ENCODE peak calls at places on chromosomes 1 and 21, in six cellular contexts. W is lower lobe of right lung; Q is stimulated activated CD8-positive, alpha-beta memory T cell treated with anti-CD3 and anti-CD28 coated beads, Interleukin-7, amount 100 ng/mL, for 1 hour; M is hepatocyte; I is NCI-H345; K is astrocyte of the spinal cord. Z is an unnamed sample.

GRCh38 chr1:10778640-10779039 is 17.8 kb downstream of the CASZ1 start:
- DNase-seq in W (peak), Q (no peak), M (no peak), I (peak), K (no peak), Z (no peak)

GRCh38 chr1:8092603-8093141 is 66.6 kb upstream of the ERRFI1 start:
- DNase-seq in W (no peak), Q (no peak), M (no peak), I (no peak), K (no peak), Z (no peak)

GRCh38 chr21:46124926-46125845 is 27.3 kb downstream of the COL6A2 start:
- DNase-seq in W (peak), Q (no peak), M (no peak), I (no peak), K (no peak), Z (no peak)

GRCh38 chr1:224435318-224435763 is 744 bp upstream of the WDR26 start:
- DNase-seq in W (no peak), Q (no peak), M (no peak), I (no peak), K (peak), Z (no peak)

GRCh38 chr1:6302568-6302967 is 41.7 kb upstream of the GPR153 start:
- DNase-seq in W (no peak), Q (no peak), M (no peak), I (no peak), K (no peak), Z (no peak)

GRCh38 chr1:210678306-210678705 is 349.6 kb downstream of the HHAT start:
- DNase-seq in W (no peak), Q (no peak), M (no peak), I (no peak), K (no peak), Z (no peak)

GRCh38 chr1:89472886-89473285 is 51.7 kb upstream of the LRRC8B start:
- DNase-seq in W (no peak), Q (no peak), M (no peak), I (no peak), K (no peak), Z (no peak)

GRCh38 chr1:177723533-177723932 is 246.3 kb downstream of the SEC16B start:
- DNase-seq in W (no peak), Q (no peak), M (no peak), I (no peak), K (no peak), Z (no peak)

GRCh38 chr21:44711327-44712202 is at the start of gene TSPEAR:
- DNase-seq in W (no peak), Q (no peak), M (peak), I (peak), K (no peak), Z (peak)

GRCh38 chr1:32714277-32714676 is 11.7 kb upstream of the SYNC start:
- DNase-seq in W (no peak), Q (no peak), M (peak), I (no peak), K (no peak), Z (no peak)

GRCh38 chr1:117630423-117630998 is 24.7 kb downstream of the TENT5C start:
- DNase-seq in W (peak), Q (no peak), M (no peak), I (no peak), K (no peak), Z (no peak)

GRCh38 chr1:18703041-18703621 is 72.5 kb downstream of the PAX7 start:
- DNase-seq in W (no peak), Q (no peak), M (no peak), I (peak), K (no peak), Z (no peak)

GRCh38 chr1:109185357-109185756 is 28.4 kb upstream of the SARS1 start:
- DNase-seq in W (peak), Q (no peak), M (no peak), I (no peak), K (no peak), Z (no peak)

GRCh38 chr1:21657456-21658190 is 11.5 kb downstream of the RAP1GAP start:
- DNase-seq in W (no peak), Q (no peak), M (no peak), I (no peak), K (no peak), Z (no peak)

GRCh38 chr1:235404190-235404589 is 37.0 kb downstream of the TBCE start:
- DNase-seq in W (no peak), Q (no peak), M (no peak), I (no peak), K (no peak), Z (no peak)

GRCh38 chr1:220271706-220272046 is 577 bp downstream of the RAB3GAP2 start:
- DNase-seq in W (no peak), Q (no peak), M (no peak), I (no peak), K (peak), Z (no peak)

GRCh38 chr1:31669786-31670582 is 25.3 kb upstream of the PEF1 start:
- DNase-seq in W (peak), Q (no peak), M (peak), I (peak), K (peak), Z (peak)

GRCh38 chr1:25502957-25503356 is 40.4 kb upstream of the LDLRAP1 start:
- DNase-seq in W (no peak), Q (no peak), M (peak), I (no peak), K (peak), Z (no peak)

GRCh38 chr21:39037807-39038405 is 145.3 kb downstream of the PSMG1 start:
- DNase-seq in W (no peak), Q (no peak), M (no peak), I (no peak), K (no peak), Z (no peak)

GRCh38 chr21:37983336-37984095 is 67.3 kb upstream of the KCNJ6 start:
- DNase-seq in W (no peak), Q (no peak), M (no peak), I (no peak), K (peak), Z (no peak)

GRCh38 chr1:228394571-228395394 is 11.9 kb downstream of the TRIM11 start:
- DNase-seq in W (peak), Q (no peak), M (no peak), I (no peak), K (no peak), Z (no peak)

GRCh38 chr1:12600880-12601633 is 17.0 kb downstream of the DHRS3 start:
- DNase-seq in W (no peak), Q (no peak), M (peak), I (peak), K (no peak), Z (peak)

Z was measured in NCI-H1436.